ENCODE peak calls at places on chromosomes 13 and 19, in ten cellular contexts. Y, G, I, N, T, J, W, R, L and F are unnamed samples.

GRCh38 chr19:38278751-38279150 is 14.4 kb downstream of the SPINT2 start:
- DNase-seq in J (no peak), T (no peak), Y (no peak), G (no peak), I (no peak), R (no peak), L (no peak), W (no peak), N (no peak), F (no peak)

GRCh38 chr19:2171349-2172145 is 7.8 kb downstream of the DOT1L start:
- DNase-seq in W (peak), N (peak), R (no peak), T (peak), I (no peak), L (no peak), J (peak), G (no peak), Y (peak), F (peak)

GRCh38 chr13:43953370-43953769 is 73.7 kb downstream of the LACC1 start:
- DNase-seq in T (no peak), L (no peak), G (no peak), N (no peak), J (no peak), I (no peak), Y (no peak), R (no peak), W (no peak), F (no peak)

GRCh38 chr19:18292460-18292809 is 11.0 kb upstream of the JUND start:
- DNase-seq in R (no peak), I (no peak), Y (no peak), L (peak), J (no peak), W (no peak), T (no peak), N (no peak), G (peak), F (no peak)

GRCh38 chr19:11843741-11844140 is 4.8 kb upstream of the ZNF439 start:
- DNase-seq in W (peak), G (no peak), R (no peak), Y (no peak), N (no peak), J (no peak), I (no peak), L (no peak), T (no peak), F (no peak)

GRCh38 chr19:16351133-16351809 is 26.6 kb downstream of the KLF2 start:
- DNase-seq in G (no peak), Y (no peak), L (no peak), J (no peak), W (peak), N (no peak), I (no peak), T (no peak), R (no peak), F (no peak)

GRCh38 chr13:43446126-43446525 is 340.6 kb downstream of the ENOX1 start:
- DNase-seq in Y (no peak), L (no peak), N (no peak), I (no peak), W (no peak), T (no peak), G (no peak), R (no peak), J (no peak), F (no peak)

GRCh38 chr19:1027020-1027952 is 878 bp downstream of the CNN2 start:
- DNase-seq in W (peak), L (peak), N (no peak), T (no peak), Y (peak), J (no peak), I (peak), R (no peak), G (no peak), F (peak)

GRCh38 chr19:4730740-4731171 is 7.1 kb upstream of the DPP9 start:
- DNase-seq in R (no peak), N (no peak), T (peak), G (peak), W (no peak), I (no peak), L (peak), Y (peak), J (no peak), F (peak)

GRCh38 chr19:19274716-19275115 is 1.6 kb upstream of the TM6SF2 start:
- DNase-seq in W (no peak), L (no peak), G (no peak), N (no peak), T (no peak), R (no peak), Y (no peak), I (no peak), J (no peak), F (peak)